ENCODE peak calls at places on chromosomes 4 and X, in nine cellular contexts. K is osteocyte, L is WTC11, P is suprapubic skin, X is Calu3, U is kidney epithelial cell, W is GM13977, O is fibroblast of lung, Z is H9. J is an unnamed sample.

GRCh38 chrX:74534569-74535038 is 79.8 kb downstream of the RLIM start:
- DNase-seq in K (peak; percentile 77), L (no peak), P (no peak), X (no peak), U (no peak), W (peak; percentile 42), O (peak; percentile 6), Z (no peak), J (no peak)

GRCh38 chrX:22202251-22202650 is 70.5 kb upstream of the CBLL2 start:
- DNase-seq in K (no peak), L (no peak), P (no peak), X (no peak), U (no peak), W (no peak), O (no peak), Z (no peak), J (no peak)

GRCh38 chrX:129193357-129193756 is 329.9 kb downstream of the SMARCA1 start:
- DNase-seq in K (no peak), L (no peak), P (peak; percentile 59), X (peak; percentile 44), U (no peak), W (no peak), O (no peak), Z (no peak), J (no peak)

GRCh38 chr4:95268819-95269565 is 279.8 kb downstream of the UNC5C start:
- DNase-seq in K (no peak), L (no peak), P (no peak), X (no peak), U (no peak), W (no peak), O (peak; percentile 17), Z (no peak), J (no peak)

GRCh38 chr4:153448003-153448731 is 18.0 kb upstream of the TMEM131L start:
- DNase-seq in K (no peak), L (no peak), P (no peak), X (no peak), U (no peak), W (no peak), O (peak; percentile 79), Z (no peak), J (no peak)

GRCh38 chrX:75061701-75062100 is 94.4 kb downstream of the ABCB7 start:
- DNase-seq in K (no peak), L (no peak), P (no peak), X (no peak), U (no peak), W (no peak), O (no peak), Z (no peak), J (no peak)

GRCh38 chr4:141375855-141376254 is 155.2 kb downstream of the ZNF330 start:
- DNase-seq in K (no peak), L (no peak), P (no peak), X (peak; percentile 63), U (peak; percentile 86), W (no peak), O (peak; percentile 88), Z (peak; percentile 44), J (no peak)

GRCh38 chrX:47143894-47144625 is 442 bp downstream of the NDUFB11 start:
- DNase-seq in K (no peak), L (peak; percentile 18), P (no peak), X (peak; percentile 17), U (no peak), W (peak; percentile 57), O (peak; percentile 52), Z (no peak), J (no peak)

GRCh38 chrX:115268421-115268820 is 21.1 kb upstream of the LUZP4 start:
- DNase-seq in K (no peak), L (no peak), P (no peak), X (peak; percentile 7), U (no peak), W (no peak), O (peak; percentile 6), Z (no peak), J (no peak)

GRCh38 chrX:47174846-47175587 is 18.6 kb upstream of the UBA1 start:
- DNase-seq in K (no peak), L (no peak), P (peak; percentile 38), X (no peak), U (no peak), W (no peak), O (no peak), Z (no peak), J (no peak)

GRCh38 chrX:16774746-16775145 is 11.5 kb upstream of the TXLNG start:
- DNase-seq in K (no peak), L (no peak), P (no peak), X (no peak), U (no peak), W (no peak), O (no peak), Z (no peak), J (no peak)

GRCh38 chrX:16528620-16529019 is 121.3 kb upstream of the S100G start:
- DNase-seq in K (no peak), L (no peak), P (no peak), X (no peak), U (no peak), W (no peak), O (no peak), Z (no peak), J (no peak)

GRCh38 chr4:59818656-59819055 is 1381.5 kb upstream of the ADGRL3 start:
- DNase-seq in K (no peak), L (no peak), P (no peak), X (no peak), U (no peak), W (peak; percentile 15), O (peak; percentile 6), Z (no peak), J (no peak)

GRCh38 chr4:133152330-133152791 is 3.3 kb downstream of the PCDH10 start:
- DNase-seq in K (peak; percentile 82), L (no peak), P (no peak), X (no peak), U (no peak), W (no peak), O (peak; percentile 21), Z (peak; percentile 49), J (no peak)

GRCh38 chrX:17700976-17701375 is 36.3 kb upstream of the SCML1 start:
- DNase-seq in K (no peak), L (no peak), P (no peak), X (no peak), U (no peak), W (no peak), O (no peak), Z (no peak), J (no peak)

GRCh38 chr4:132770776-132771175 is 378.3 kb upstream of the PCDH10 start:
- DNase-seq in K (no peak), L (no peak), P (no peak), X (no peak), U (no peak), W (no peak), O (no peak), Z (no peak), J (no peak)

GRCh38 chr4:128271551-128271950 is 16.1 kb downstream of the PGRMC2 start:
- DNase-seq in K (no peak), L (no peak), P (no peak), X (no peak), U (no peak), W (no peak), O (no peak), Z (no peak), J (no peak)

GRCh38 chr4:128279624-128280225 is 7.9 kb downstream of the PGRMC2 start:
- DNase-seq in K (no peak), L (no peak), P (no peak), X (no peak), U (no peak), W (no peak), O (no peak), Z (no peak), J (no peak)

GRCh38 chr4:128277856-128278255 is 9.8 kb downstream of the PGRMC2 start:
- DNase-seq in K (no peak), L (no peak), P (no peak), X (no peak), U (no peak), W (no peak), O (no peak), Z (no peak), J (no peak)

GRCh38 chr4:128275351-128275750 is 12.3 kb downstream of the PGRMC2 start:
- DNase-seq in K (no peak), L (no peak), P (no peak), X (no peak), U (no peak), W (no peak), O (no peak), Z (no peak), J (no peak)
- TF ChIP-seq CTCF in K (no peak), L (no peak), P (no peak), X (no peak), U (no peak), W (no peak), O (no peak), Z (no peak), J (no peak)

GRCh38 chr4:165700855-165701254 is 172.2 kb upstream of the TLL1 start:
- DNase-seq in K (no peak), L (peak; percentile 46), P (no peak), X (no peak), U (no peak), W (no peak), O (no peak), Z (peak; percentile 50), J (no peak)
- TF ChIP-seq CTCF in K (no peak), L (no peak), P (no peak), X (no peak), U (peak; percentile 34), W (peak; percentile 27), O (no peak), Z (peak; percentile 67), J (peak; percentile 22)

GRCh38 chr4:4694296-4694772 is 152.5 kb upstream of the STX18 start:
- DNase-seq in K (no peak), L (peak; percentile 49), P (no peak), X (no peak), U (no peak), W (no peak), O (peak; percentile 38), Z (peak; percentile 75), J (no peak)

GRCh38 chr4:4694812-4695211 is 153.0 kb upstream of the STX18 start:
- DNase-seq in K (no peak), L (no peak), P (no peak), X (no peak), U (no peak), W (no peak), O (no peak), Z (no peak), J (no peak)

GRCh38 chr4:4695497-4695896 is 153.6 kb upstream of the STX18 start:
- DNase-seq in K (no peak), L (no peak), P (no peak), X (no peak), U (no peak), W (no peak), O (no peak), Z (no peak), J (no peak)

GRCh38 chr4:4697584-4697983 is 155.7 kb upstream of the STX18 start:
- DNase-seq in K (no peak), L (no peak), P (no peak), X (no peak), U (no peak), W (no peak), O (no peak), Z (no peak), J (no peak)

GRCh38 chr4:4696521-4696920 is 154.7 kb upstream of the STX18 start:
- DNase-seq in K (no peak), L (no peak), P (no peak), X (no peak), U (no peak), W (no peak), O (no peak), Z (no peak), J (no peak)
- TF ChIP-seq CTCF in K (no peak), L (no peak), P (no peak), X (no peak), U (no peak), W (no peak), O (no peak), Z (no peak), J (no peak)

GRCh38 chr4:183444149-183444952 is at the start of gene CDKN2AIP:
- DNase-seq in K (peak; percentile 97), L (peak; percentile 91), P (peak; percentile 95), X (peak; percentile 87), U (peak; percentile 71), W (peak; percentile 94), O (peak; percentile 93), Z (peak; percentile 94), J (peak; percentile 93)
- TF ChIP-seq CTCF in K (no peak), L (no peak), P (peak; percentile 8), X (no peak), U (peak; percentile 1), W (peak; percentile 11), O (no peak), Z (peak; percentile 40), J (peak; percentile 52)

J was measured in type B pancreatic cell.